ENCODE peak calls at places on chromosome 14, in nine cellular contexts. V is aorta, F is thyroid gland, T is fibroblast of lung, L is endothelial cell of umbilical vein, B is hepatocyte, J is A549, D is right cardiac atrium, P is dorsolateral prefrontal cortex. G is an unnamed sample.

GRCh38 chr14:24123465-24124417 is 6.7 kb upstream of the FITM1 start:
- DNase-seq in B (no peak), V (peak), D (no peak), F (no peak), J (no peak), T (no peak), L (no peak), P (no peak), G (no peak)

GRCh38 chr14:95993768-95994592 is 45.2 kb upstream of the C14orf132 start:
- DNase-seq in F (peak), P (peak), T (peak), V (no peak), D (no peak), J (peak), B (peak), L (peak), G (peak)

GRCh38 chr14:68401320-68401719 is 391.5 kb downstream of the ZFP36L1 start:
- DNase-seq in P (no peak), B (peak), L (no peak), F (no peak), T (no peak), V (no peak), J (no peak), D (no peak), G (no peak)

GRCh38 chr14:50524071-50524470 is 8.3 kb downstream of the MAP4K5 start:
- DNase-seq in P (no peak), D (no peak), T (peak), B (no peak), L (no peak), F (no peak), V (no peak), J (no peak), G (no peak)

GRCh38 chr14:28762949-28763313 is 3.7 kb upstream of the FOXG1 start:
- DNase-seq in T (no peak), L (no peak), V (no peak), P (no peak), J (no peak), F (no peak), B (no peak), D (no peak), G (no peak)

GRCh38 chr14:72790887-72791566 is 102.9 kb downstream of the DPF3 start:
- DNase-seq in P (peak), T (no peak), J (no peak), F (no peak), L (no peak), B (no peak), D (peak), V (no peak), G (no peak)

GRCh38 chr14:58216544-58216943 is 16.6 kb downstream of the ACTR10 start:
- DNase-seq in L (no peak), J (no peak), B (no peak), T (peak), D (no peak), P (no peak), F (no peak), V (no peak), G (peak)

GRCh38 chr14:86091811-86092210 is 561.9 kb downstream of the FLRT2 start:
- DNase-seq in L (no peak), D (no peak), T (no peak), F (no peak), B (no peak), V (no peak), P (no peak), J (no peak), G (no peak)

GRCh38 chr14:29197557-29197956 is 431.0 kb downstream of the FOXG1 start:
- DNase-seq in J (no peak), T (no peak), V (no peak), L (no peak), F (no peak), B (no peak), D (no peak), P (no peak), G (no peak)

GRCh38 chr14:24052656-24053547 is 1.1 kb downstream of the CARMIL3 start:
- DNase-seq in T (no peak), V (peak), L (no peak), D (peak), J (no peak), F (no peak), B (no peak), P (peak), G (no peak)

GRCh38 chr14:58730793-58731464 is 93.2 kb downstream of the DACT1 start:
- DNase-seq in D (no peak), T (peak), P (no peak), B (no peak), V (no peak), J (no peak), F (no peak), L (no peak), G (no peak)

GRCh38 chr14:73634333-73634833 is 10.4 kb upstream of the DNAL1 start:
- DNase-seq in F (peak), J (no peak), L (peak), D (peak), T (peak), P (peak), V (no peak), B (peak), G (peak)

GRCh38 chr14:69713976-69714716 is 52.8 kb upstream of the SRSF5 start:
- DNase-seq in D (no peak), V (no peak), P (no peak), L (peak), F (no peak), T (no peak), J (no peak), B (no peak), G (no peak)

GRCh38 chr14:95784137-95784536 is 70.2 kb upstream of the TCL1A start:
- DNase-seq in L (peak), J (no peak), V (no peak), B (peak), D (no peak), F (peak), P (no peak), T (peak), G (peak)

GRCh38 chr14:33539918-33540357 is 410.9 kb downstream of the EGLN3 start:
- DNase-seq in B (no peak), D (no peak), V (no peak), P (no peak), T (no peak), J (no peak), L (peak), F (no peak), G (no peak)

GRCh38 chr14:65788876-65789859 is 376.6 kb downstream of the FUT8 start:
- DNase-seq in D (no peak), B (no peak), F (no peak), P (no peak), L (no peak), J (no peak), T (no peak), V (no peak), G (no peak)

GRCh38 chr14:32370720-32371119 is 41.6 kb downstream of the AKAP6 start:
- DNase-seq in J (peak), F (no peak), B (no peak), V (no peak), T (peak), L (peak), D (no peak), P (no peak), G (no peak)

GRCh38 chr14:55121146-55121545 is 7.9 kb upstream of the LGALS3 start:
- DNase-seq in T (no peak), P (no peak), V (no peak), F (no peak), B (no peak), D (no peak), J (no peak), L (no peak), G (no peak)

GRCh38 chr14:99946652-99947489 is 118.4 kb upstream of the EVL start:
- DNase-seq in B (peak), J (no peak), F (peak), L (peak), P (no peak), T (no peak), V (no peak), D (peak), G (peak)

GRCh38 chr14:86057018-86057667 is 527.2 kb downstream of the FLRT2 start:
- DNase-seq in T (peak), L (peak), P (no peak), D (no peak), F (peak), J (peak), B (peak), V (no peak), G (peak)

GRCh38 chr14:95683793-95684192 is 2.4 kb upstream of the TCL1B start:
- DNase-seq in J (peak), P (no peak), B (peak), D (no peak), V (no peak), F (no peak), T (no peak), L (no peak), G (peak)

GRCh38 chr14:40197344-40197743 is 765.1 kb upstream of the FBXO33 start:
- DNase-seq in P (no peak), B (no peak), D (no peak), J (no peak), F (no peak), T (peak), L (no peak), V (no peak), G (no peak)
- H3K27ac ChIP-seq in P (no peak), B (no peak), D (no peak), J (no peak), F (no peak), T (no peak), L (no peak), V (no peak), G (no peak)

GRCh38 chr14:71266994-71267636 is 359.9 kb downstream of the PCNX1 start:
- DNase-seq in P (no peak), V (no peak), J (no peak), L (peak), T (peak), B (no peak), D (no peak), F (no peak), G (no peak)

GRCh38 chr14:71262466-71262865 is 355.2 kb downstream of the PCNX1 start:
- DNase-seq in V (no peak), J (no peak), D (no peak), B (no peak), T (peak), P (no peak), F (no peak), L (no peak), G (no peak)

GRCh38 chr14:71271166-71271945 is 364.1 kb downstream of the PCNX1 start:
- DNase-seq in P (no peak), J (no peak), B (no peak), T (no peak), D (no peak), L (no peak), V (no peak), F (no peak), G (no peak)

GRCh38 chr14:71264260-71264659 is 357.0 kb downstream of the PCNX1 start:
- DNase-seq in T (no peak), V (no peak), F (no peak), L (no peak), D (no peak), P (no peak), B (no peak), J (no peak), G (no peak)

GRCh38 chr14:71267691-71268090 is 360.4 kb downstream of the PCNX1 start:
- DNase-seq in L (peak), V (no peak), J (no peak), T (no peak), P (no peak), F (no peak), D (no peak), B (no peak), G (no peak)
- H3K4me3 ChIP-seq in L (no peak), V (no peak), J (no peak), T (peak), P (no peak), F (no peak), D (peak), B (no peak), G (no peak)

GRCh38 chr14:21395450-21395849 is 11.6 kb upstream of the SUPT16H start:
- DNase-seq in D (no peak), T (no peak), L (no peak), J (no peak), V (no peak), F (no peak), B (no peak), P (no peak), G (no peak)

GRCh38 chr14:21398901-21399300 is 15.1 kb upstream of the SUPT16H start:
- DNase-seq in V (no peak), B (no peak), D (no peak), L (no peak), J (no peak), P (no peak), F (no peak), T (no peak), G (no peak)

GRCh38 chr14:21405097-21405496 is 21.3 kb upstream of the SUPT16H start:
- DNase-seq in P (no peak), D (no peak), L (peak), T (no peak), V (no peak), J (no peak), F (no peak), B (no peak), G (peak)

GRCh38 chr14:21399311-21399870 is 15.6 kb upstream of the SUPT16H start:
- DNase-seq in D (no peak), T (no peak), F (no peak), P (no peak), V (no peak), J (no peak), L (no peak), B (no peak), G (no peak)
- H3K27ac ChIP-seq in D (no peak), T (no peak), F (no peak), P (no peak), V (no peak), J (no peak), L (no peak), B (no peak), G (no peak)

DNA sequence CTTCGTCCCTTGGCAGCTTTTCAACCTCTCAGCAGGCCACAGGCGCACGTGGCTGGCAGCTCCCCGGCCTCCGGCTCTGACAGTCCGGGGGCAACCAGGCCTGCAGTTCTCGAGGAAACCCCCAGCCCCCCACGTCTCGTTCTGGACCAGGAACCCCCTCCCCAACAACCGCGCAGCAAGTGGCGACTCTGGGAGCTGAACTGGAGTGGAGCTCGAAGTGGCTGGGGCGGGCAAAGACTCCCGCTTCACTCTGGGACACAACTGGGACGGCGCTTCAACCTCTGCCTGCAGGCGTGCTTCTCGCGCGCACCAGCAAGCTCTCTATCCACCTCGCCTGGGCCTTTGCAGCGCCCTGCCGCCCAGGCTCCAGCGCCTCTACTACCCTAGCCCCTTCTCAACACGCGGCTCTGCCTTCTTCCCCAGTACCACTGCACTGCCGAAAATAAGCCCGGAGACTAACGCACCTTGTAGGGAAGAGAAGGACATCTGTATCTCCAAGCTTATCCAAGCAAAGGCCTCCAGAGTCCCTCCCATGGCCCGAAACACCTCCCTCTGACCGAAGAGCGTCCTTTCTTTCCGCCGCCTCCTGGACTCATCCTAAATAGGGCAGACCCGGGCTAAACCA is 2.4 kb upstream of the NKX2-1 start:
- DNase-seq in J (no peak), D (no peak), V (no peak), F (peak), L (no peak), P (no peak), T (no peak), B (no peak), G (no peak)
- H3K4me3 ChIP-seq in J (no peak), D (no peak), V (no peak), F (peak), L (no peak), P (no peak), T (no peak), B (no peak), G (no peak)

GRCh38 chr14:20662968-20663731 is 21.2 kb upstream of the RNASE4 start:
- DNase-seq in L (peak), T (peak), V (peak), P (peak), J (peak), F (peak), D (peak), B (peak), G (peak)

GRCh38 chr14:20658246-20658645 is 16.8 kb upstream of the OR6S1 start:
- DNase-seq in V (no peak), J (no peak), F (no peak), L (no peak), B (no peak), P (no peak), T (no peak), D (no peak), G (no peak)

GRCh38 chr14:20657216-20658211 is 16.0 kb upstream of the OR6S1 start:
- DNase-seq in D (no peak), J (peak), B (peak), F (no peak), T (no peak), V (no peak), P (no peak), L (no peak), G (peak)

GRCh38 chr14:20661197-20661596 is 19.7 kb upstream of the OR6S1 start:
- DNase-seq in J (no peak), L (no peak), F (no peak), B (no peak), D (no peak), T (no peak), V (no peak), P (no peak), G (no peak)

DNA sequence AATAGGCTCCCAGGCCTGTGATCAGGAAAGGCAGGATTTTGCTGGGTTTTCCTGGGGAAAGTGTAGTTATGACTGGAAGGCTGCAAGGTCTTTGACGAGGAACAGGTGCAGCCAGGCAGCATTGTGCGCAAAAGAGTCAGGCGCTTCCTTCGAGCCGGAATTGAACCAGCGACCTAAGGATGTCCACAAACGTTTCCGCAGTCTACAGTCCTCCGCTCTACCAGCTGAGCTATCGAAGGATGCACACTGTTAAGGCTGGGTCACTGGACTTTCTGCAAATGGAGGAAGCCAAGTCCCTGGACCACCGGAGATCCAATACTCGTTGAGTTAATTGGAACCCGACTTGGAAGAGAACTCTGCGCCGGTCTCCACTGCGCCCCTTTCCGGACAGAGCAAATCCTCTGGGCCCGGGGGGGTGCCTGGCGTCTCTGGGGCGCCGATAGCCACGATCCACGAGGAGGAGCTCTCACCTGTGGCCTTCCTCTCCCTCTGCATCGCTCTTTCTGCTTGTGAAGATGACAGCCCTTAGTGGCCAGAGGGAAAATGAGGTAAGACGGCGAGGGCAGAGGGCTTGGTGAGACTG is 18.4 kb upstream of the OR6S1 start:
- DNase-seq in V (no peak), T (no peak), J (peak), L (no peak), F (no peak), P (no peak), B (no peak), D (no peak), G (no peak)
- H3K27ac ChIP-seq in V (no peak), T (no peak), J (no peak), L (no peak), F (no peak), P (no peak), B (no peak), D (no peak), G (no peak)

G was measured in A673.